ENCODE peak calls at places on chromosomes 12 and 14, in five cellular contexts. One of them, this sample, is unnamed. For H3K4me1, the result is how much of the 10 kb centered on the place peaks cover.

GRCh38 chr12:4859478-4860210 is 50.1 kb upstream of the KCNA1 start:
- DNase-seq in hepatocyte: no peak
- DNase-seq in pancreas: no peak
- DNase-seq in transverse colon: no peak
- DNase-seq in upper lobe of left lung: no peak
- DNase-seq in this sample: no peak

GRCh38 chr12:16955083-16955657 is 349.2 kb upstream of the LMO3 start:
- DNase-seq in upper lobe of left lung: no peak
- DNase-seq in pancreas: no peak
- DNase-seq in hepatocyte: peak
- DNase-seq in transverse colon: no peak
- DNase-seq in this sample: no peak

GRCh38 chr12:123150273-123150803 is 552 bp downstream of the PITPNM2 start:
- DNase-seq in upper lobe of left lung: no peak
- DNase-seq in transverse colon: peak
- DNase-seq in pancreas: peak
- DNase-seq in hepatocyte: no peak
- DNase-seq in this sample: no peak

GRCh38 chr14:37591941-37592287 is 3.1 kb downstream of the FOXA1 start:
- DNase-seq in transverse colon: peak
- DNase-seq in upper lobe of left lung: peak
- DNase-seq in pancreas: no peak
- DNase-seq in hepatocyte: peak
- DNase-seq in this sample: no peak

GRCh38 chr12:130832561-130833209 is 6.4 kb downstream of the STX2 start:
- DNase-seq in hepatocyte: peak
- DNase-seq in pancreas: no peak
- DNase-seq in transverse colon: no peak
- DNase-seq in upper lobe of left lung: peak
- DNase-seq in this sample: no peak

GRCh38 chr14:56816575-56817391 is 6.5 kb upstream of the OTX2 start:
- DNase-seq in transverse colon: no peak
- DNase-seq in pancreas: no peak
- DNase-seq in hepatocyte: no peak
- DNase-seq in upper lobe of left lung: no peak
- DNase-seq in this sample: no peak

GRCh38 chr14:76510255-76510654 is 134.3 kb downstream of the ESRRB start:
- DNase-seq in pancreas: no peak
- DNase-seq in transverse colon: no peak
- DNase-seq in upper lobe of left lung: no peak
- DNase-seq in hepatocyte: no peak
- DNase-seq in this sample: no peak

GRCh38 chr12:9634177-9634803 is 26.6 kb upstream of the KLRB1 start:
- DNase-seq in transverse colon: peak
- DNase-seq in pancreas: no peak
- DNase-seq in upper lobe of left lung: peak
- DNase-seq in hepatocyte: peak
- DNase-seq in this sample: no peak

GRCh38 chr12:73274972-73275371 is 1002.8 kb downstream of the TRHDE start:
- DNase-seq in hepatocyte: no peak
- DNase-seq in transverse colon: no peak
- DNase-seq in upper lobe of left lung: no peak
- DNase-seq in pancreas: no peak
- DNase-seq in this sample: no peak

GRCh38 chr12:5293773-5294172 is 138.1 kb upstream of the NTF3 start:
- DNase-seq in upper lobe of left lung: no peak
- DNase-seq in hepatocyte: no peak
- DNase-seq in pancreas: no peak
- DNase-seq in transverse colon: no peak
- DNase-seq in this sample: no peak

GRCh38 chr12:53074290-53074998 is 4.7 kb downstream of the SPRYD3 start:
- DNase-seq in upper lobe of left lung: no peak
- DNase-seq in pancreas: no peak
- DNase-seq in transverse colon: no peak
- DNase-seq in hepatocyte: no peak
- DNase-seq in this sample: no peak

GRCh38 chr12:81077686-81078441 is at the start of gene ACSS3:
- DNase-seq in upper lobe of left lung: peak
- DNase-seq in pancreas: peak
- DNase-seq in hepatocyte: peak
- DNase-seq in transverse colon: no peak
- DNase-seq in this sample: peak

GRCh38 chr12:58496411-58496810 is 423.9 kb downstream of the LRIG3 start:
- DNase-seq in upper lobe of left lung: no peak
- DNase-seq in hepatocyte: no peak
- DNase-seq in transverse colon: no peak
- DNase-seq in pancreas: no peak
- DNase-seq in this sample: no peak

GRCh38 chr12:122090759-122091535 is 12.4 kb downstream of the MLXIP start:
- DNase-seq in upper lobe of left lung: peak
- DNase-seq in transverse colon: no peak
- DNase-seq in pancreas: no peak
- DNase-seq in hepatocyte: peak
- DNase-seq in this sample: no peak

GRCh38 chr12:95286713-95287112 is 69.1 kb downstream of the VEZT start:
- DNase-seq in upper lobe of left lung: no peak
- DNase-seq in hepatocyte: no peak
- DNase-seq in transverse colon: no peak
- DNase-seq in pancreas: no peak
- DNase-seq in this sample: no peak

GRCh38 chr14:57871487-57872080 is 5.7 kb upstream of the SLC35F4 start:
- DNase-seq in hepatocyte: peak
- DNase-seq in pancreas: no peak
- DNase-seq in transverse colon: no peak
- DNase-seq in upper lobe of left lung: no peak
- DNase-seq in this sample: no peak

GRCh38 chr12:72207094-72207493 is 65.1 kb upstream of the TRHDE start:
- DNase-seq in upper lobe of left lung: no peak
- DNase-seq in hepatocyte: no peak
- DNase-seq in pancreas: no peak
- DNase-seq in transverse colon: no peak
- DNase-seq in this sample: no peak

GRCh38 chr14:87944987-87945604 is 47.9 kb downstream of the GALC start:
- DNase-seq in transverse colon: no peak
- DNase-seq in pancreas: no peak
- DNase-seq in upper lobe of left lung: no peak
- DNase-seq in hepatocyte: peak
- DNase-seq in this sample: no peak

GRCh38 chr14:29126361-29126760 is 359.8 kb downstream of the FOXG1 start:
- DNase-seq in upper lobe of left lung: no peak
- DNase-seq in transverse colon: no peak
- DNase-seq in pancreas: no peak
- DNase-seq in hepatocyte: no peak
- DNase-seq in this sample: no peak

GRCh38 chr14:29126865-29127264 is 360.3 kb downstream of the FOXG1 start:
- DNase-seq in hepatocyte: no peak
- DNase-seq in pancreas: no peak
- DNase-seq in transverse colon: no peak
- DNase-seq in upper lobe of left lung: no peak
- DNase-seq in this sample: no peak

GRCh38 chr14:29123017-29123416 is 356.4 kb downstream of the FOXG1 start:
- DNase-seq in hepatocyte: no peak
- DNase-seq in transverse colon: no peak
- DNase-seq in pancreas: no peak
- DNase-seq in upper lobe of left lung: no peak
- DNase-seq in this sample: no peak
- H3K4me3 ChIP-seq in hepatocyte: no peak
- H3K4me3 ChIP-seq in transverse colon: no peak
- H3K4me3 ChIP-seq in pancreas: no peak
- H3K4me3 ChIP-seq in upper lobe of left lung: no peak
- H3K4me3 ChIP-seq in this sample: no peak

DNA sequence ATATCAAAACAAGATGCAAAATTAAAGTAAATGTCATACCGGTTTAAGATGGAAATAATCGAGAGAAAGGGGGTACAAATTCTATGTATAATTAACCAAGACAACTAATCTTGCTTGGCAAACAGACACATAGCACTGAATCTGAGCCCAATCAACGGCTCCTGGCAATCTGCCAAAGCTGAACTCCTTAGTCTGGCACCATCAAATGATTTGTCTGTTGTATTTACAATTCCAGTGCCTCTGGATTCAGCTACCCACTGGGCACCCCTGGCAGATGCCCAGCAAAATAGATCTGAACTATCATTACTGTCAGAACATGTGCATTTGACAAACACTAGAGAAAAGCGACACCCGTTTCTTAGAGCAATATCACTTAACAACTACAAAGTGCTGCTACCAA is 7.8 kb downstream of the EGLN3 start:
- DNase-seq in hepatocyte: no peak
- DNase-seq in transverse colon: peak
- DNase-seq in upper lobe of left lung: no peak
- DNase-seq in pancreas: peak
- DNase-seq in this sample: no peak
- H3K4me1 ChIP-seq in hepatocyte: under half
- H3K4me1 ChIP-seq in transverse colon: under half
- H3K4me1 ChIP-seq in upper lobe of left lung: under half
- H3K4me1 ChIP-seq in pancreas: under half
- H3K4me1 ChIP-seq in this sample: half or more

GRCh38 chr12:32100361-32100760 is 6.3 kb upstream of the BICD1 start:
- DNase-seq in hepatocyte: no peak
- DNase-seq in upper lobe of left lung: no peak
- DNase-seq in transverse colon: no peak
- DNase-seq in pancreas: no peak
- DNase-seq in this sample: no peak
- H3K27ac ChIP-seq in hepatocyte: no peak
- H3K27ac ChIP-seq in upper lobe of left lung: no peak
- H3K27ac ChIP-seq in transverse colon: no peak
- H3K27ac ChIP-seq in pancreas: no peak
- H3K27ac ChIP-seq in this sample: no peak

DNA sequence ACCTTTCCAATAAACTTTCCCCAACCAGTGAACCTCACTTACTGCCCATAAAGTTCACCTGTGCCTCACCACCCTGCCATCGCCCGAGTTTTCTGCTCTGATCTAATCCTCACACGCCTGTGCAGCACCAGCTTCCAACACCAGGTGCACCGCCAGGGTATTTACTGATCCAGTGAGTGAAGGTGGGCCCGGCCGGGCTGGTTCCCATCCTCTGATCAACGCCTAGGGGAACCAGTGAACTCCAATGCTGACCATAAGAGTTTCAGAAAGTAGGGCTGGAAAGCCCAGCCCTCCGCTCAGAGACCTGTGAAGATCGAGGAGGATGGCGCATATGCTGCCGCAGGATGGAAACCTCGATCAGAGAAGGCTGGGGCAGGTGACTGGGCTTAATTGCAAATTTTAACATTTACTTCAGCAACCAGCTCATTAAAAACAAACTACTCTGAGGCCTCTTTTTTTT is 685 bp upstream of the MYL6B start:
- DNase-seq in hepatocyte: peak
- DNase-seq in transverse colon: peak
- DNase-seq in pancreas: peak
- DNase-seq in upper lobe of left lung: peak
- DNase-seq in this sample: no peak
- H3K4me3 ChIP-seq in hepatocyte: peak
- H3K4me3 ChIP-seq in transverse colon: peak
- H3K4me3 ChIP-seq in pancreas: peak
- H3K4me3 ChIP-seq in upper lobe of left lung: peak
- H3K4me3 ChIP-seq in this sample: peak

GRCh38 chr14:61471297-61471980 is 150.1 kb downstream of the PRKCH start:
- DNase-seq in upper lobe of left lung: no peak
- DNase-seq in pancreas: no peak
- DNase-seq in hepatocyte: no peak
- DNase-seq in transverse colon: no peak
- DNase-seq in this sample: no peak
- H3K4me1 ChIP-seq in upper lobe of left lung: half or more
- H3K4me1 ChIP-seq in pancreas: under half
- H3K4me1 ChIP-seq in hepatocyte: under half
- H3K4me1 ChIP-seq in transverse colon: under half
- H3K4me1 ChIP-seq in this sample: under half

DNA sequence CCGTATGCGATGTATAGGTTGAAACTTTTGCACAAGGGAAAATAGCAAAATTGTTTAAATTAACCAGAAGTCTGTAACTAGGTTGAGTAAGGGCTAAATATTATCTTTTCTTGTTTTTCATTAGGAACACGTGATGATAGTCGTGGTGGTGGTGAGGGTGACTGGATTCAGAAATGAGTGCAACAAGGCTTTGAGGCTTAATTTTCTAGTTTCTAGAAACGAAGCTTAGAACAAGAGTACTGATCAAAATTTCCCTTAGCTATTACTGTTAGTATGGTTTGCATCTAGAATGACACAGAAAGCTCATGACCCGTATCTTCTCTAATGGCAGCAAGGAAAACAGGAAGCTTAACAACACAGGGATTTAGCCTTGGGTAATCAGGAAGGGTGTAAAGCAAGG is 7.0 kb downstream of the SLIRP start:
- DNase-seq in hepatocyte: no peak
- DNase-seq in transverse colon: no peak
- DNase-seq in pancreas: no peak
- DNase-seq in upper lobe of left lung: no peak
- DNase-seq in this sample: no peak
- H3K27ac ChIP-seq in hepatocyte: no peak
- H3K27ac ChIP-seq in transverse colon: no peak
- H3K27ac ChIP-seq in pancreas: no peak
- H3K27ac ChIP-seq in upper lobe of left lung: no peak
- H3K27ac ChIP-seq in this sample: no peak

GRCh38 chr12:116384175-116384574 is 106.7 kb upstream of the MED13L start:
- DNase-seq in transverse colon: no peak
- DNase-seq in hepatocyte: no peak
- DNase-seq in upper lobe of left lung: no peak
- DNase-seq in pancreas: no peak
- DNase-seq in this sample: no peak

GRCh38 chr12:116382456-116382902 is 105.0 kb upstream of the MED13L start:
- DNase-seq in transverse colon: no peak
- DNase-seq in pancreas: no peak
- DNase-seq in hepatocyte: no peak
- DNase-seq in upper lobe of left lung: no peak
- DNase-seq in this sample: no peak

GRCh38 chr12:116381744-116382455 is 104.4 kb upstream of the MED13L start:
- DNase-seq in upper lobe of left lung: no peak
- DNase-seq in pancreas: no peak
- DNase-seq in hepatocyte: peak
- DNase-seq in transverse colon: no peak
- DNase-seq in this sample: no peak

GRCh38 chr12:116380066-116380465 is 102.6 kb upstream of the MED13L start:
- DNase-seq in upper lobe of left lung: no peak
- DNase-seq in pancreas: no peak
- DNase-seq in transverse colon: no peak
- DNase-seq in hepatocyte: no peak
- DNase-seq in this sample: no peak

DNA sequence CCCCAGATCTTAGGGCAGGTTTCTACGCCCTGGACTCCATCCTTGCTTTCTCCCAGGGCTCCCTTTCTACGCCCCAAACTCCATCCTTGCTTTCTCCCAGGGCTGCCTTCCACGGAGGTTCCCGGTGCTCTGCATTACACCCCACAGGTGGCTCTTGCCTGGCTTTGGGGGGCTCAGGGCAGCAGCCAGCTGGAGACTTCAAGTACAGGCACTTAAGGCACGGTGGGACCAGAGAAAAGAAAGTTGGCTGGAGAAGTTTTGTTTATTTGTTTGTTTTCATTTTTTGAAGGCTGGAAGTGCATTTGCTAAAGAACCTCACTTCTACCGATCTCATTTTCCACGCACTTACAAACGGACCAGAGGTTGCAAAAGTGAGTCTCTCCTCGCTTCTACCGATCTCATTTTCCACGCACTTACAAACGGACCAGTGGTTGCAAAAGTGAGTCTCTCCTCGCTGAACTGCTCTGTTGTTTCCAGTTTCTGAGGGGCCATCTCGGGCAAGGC is 103.8 kb upstream of the MED13L start:
- DNase-seq in pancreas: no peak
- DNase-seq in upper lobe of left lung: no peak
- DNase-seq in hepatocyte: no peak
- DNase-seq in transverse colon: no peak
- DNase-seq in this sample: no peak
- H3K4me3 ChIP-seq in pancreas: no peak
- H3K4me3 ChIP-seq in upper lobe of left lung: no peak
- H3K4me3 ChIP-seq in hepatocyte: no peak
- H3K4me3 ChIP-seq in transverse colon: no peak
- H3K4me3 ChIP-seq in this sample: no peak

This sample was measured in thoracic aorta.